ENCODE peak calls at places on chromosomes 3 and 15, in four cellular contexts. U is amniotic epithelial cell, L is cardiac fibroblast, J is fibroblast of pulmonary artery. S is an unnamed sample.
A peak's percentile ranks its signal among the peaks of the same experiment; 100 is the strongest.

GRCh38 chr3:146277953-146278631 is 27.2 kb upstream of the PLSCR4 start:
- DNase-seq in U (peak; percentile 88), L (peak; percentile 96), J (peak; percentile 98), S (peak; percentile 99)

GRCh38 chr3:148757238-148757930 is 59.7 kb downstream of the AGTR1 start:
- DNase-seq in U (peak; percentile 94), L (peak; percentile 44), J (peak; percentile 51), S (peak; percentile 61)

GRCh38 chr15:33516563-33516962 is 205.8 kb downstream of the RYR3 start:
- DNase-seq in U (no peak), L (no peak), J (no peak), S (no peak)

GRCh38 chr3:126508539-126508938 is 9.0 kb downstream of the UROC1 start:
- DNase-seq in U (no peak), L (no peak), J (no peak), S (peak; percentile 41)

GRCh38 chr3:126994661-126995161 is 11.8 kb downstream of the PLXNA1 start:
- DNase-seq in U (no peak), L (peak; percentile 87), J (no peak), S (peak; percentile 25)

GRCh38 chr3:79297242-79297641 is 470.6 kb downstream of the ROBO1 start:
- DNase-seq in U (peak; percentile 79), L (peak; percentile 79), J (peak; percentile 92), S (peak; percentile 79)

GRCh38 chr3:52397676-52398399 is 47.1 kb downstream of the SEMA3G start:
- DNase-seq in U (no peak), L (no peak), J (no peak), S (no peak)

GRCh38 chr3:107598926-107599754 is 76.4 kb downstream of the BBX start:
- DNase-seq in U (peak; percentile 53), L (peak; percentile 67), J (peak; percentile 58), S (peak; percentile 60)

GRCh38 chr3:125062904-125063618 is 7.3 kb upstream of the HEG1 start:
- DNase-seq in U (peak; percentile 100), L (peak; percentile 97), J (peak; percentile 97), S (peak; percentile 99)

GRCh38 chr15:99967841-99968371 is 234.7 kb upstream of the LYSMD4 start:
- DNase-seq in U (no peak), L (peak; percentile 33), J (no peak), S (no peak)

GRCh38 chr15:68924866-68925599 is 5.3 kb upstream of the SPESP1 start:
- DNase-seq in U (peak; percentile 64), L (peak; percentile 84), J (peak; percentile 79), S (peak; percentile 81)

GRCh38 chr3:50612973-50613851 is 1.6 kb upstream of the CISH start:
- DNase-seq in U (no peak), L (no peak), J (no peak), S (no peak)

GRCh38 chr3:175651716-175652115 is 792.6 kb downstream of the NAALADL2 start:
- DNase-seq in U (no peak), L (no peak), J (no peak), S (peak; percentile 30)

GRCh38 chr3:66507631-66508260 is 6.9 kb upstream of the LRIG1 start:
- DNase-seq in U (no peak), L (no peak), J (no peak), S (no peak)

GRCh38 chr15:83914906-83915305 is 261.0 kb downstream of the ADAMTSL3 start:
- DNase-seq in U (no peak), L (no peak), J (no peak), S (no peak)